ENCODE peak calls at places on chromosomes 6 and 20, in eight cellular contexts. Z, Y, Q, I, U, K, P and X are unnamed samples.

GRCh38 chr6:109059591-109060021 is 35.0 kb downstream of the SESN1 start:
- DNase-seq in Z (peak), Y (no peak), Q (no peak), I (no peak), U (no peak), K (no peak), P (no peak), X (no peak)

GRCh38 chr6:112150363-112150762 is 63.0 kb downstream of the FAM229B start:
- DNase-seq in Z (no peak), Y (no peak), Q (no peak), I (no peak), U (no peak), K (no peak), P (no peak), X (no peak)

GRCh38 chr6:26445934-26446667 is 5.8 kb downstream of the BTN3A3 start:
- DNase-seq in Z (no peak), Y (no peak), Q (no peak), I (no peak), U (no peak), K (no peak), P (no peak), X (no peak)

GRCh38 chr20:561437-562231 is 18.0 kb upstream of the CSNK2A1 start:
- DNase-seq in Z (peak), Y (peak), Q (peak), I (peak), U (peak), K (peak), P (no peak), X (no peak)

GRCh38 chr6:17881085-17881883 is 106.2 kb downstream of the KIF13A start:
- DNase-seq in Z (no peak), Y (no peak), Q (no peak), I (no peak), U (no peak), K (no peak), P (no peak), X (peak)

GRCh38 chr6:166567813-166568212 is 18.7 kb downstream of the RAMACL start:
- DNase-seq in Z (no peak), Y (no peak), Q (no peak), I (no peak), U (no peak), K (no peak), P (no peak), X (no peak)

GRCh38 chr6:168678588-168678987 is 237.6 kb downstream of the SMOC2 start:
- DNase-seq in Z (no peak), Y (no peak), Q (no peak), I (no peak), U (no peak), K (no peak), P (no peak), X (no peak)

GRCh38 chr20:35607003-35607735 is 8.5 kb upstream of the SPAG4 start:
- DNase-seq in Z (no peak), Y (no peak), Q (no peak), I (no peak), U (no peak), K (no peak), P (peak), X (no peak)

GRCh38 chr6:109212683-109213082 is 117.4 kb downstream of the CEP57L1 start:
- DNase-seq in Z (no peak), Y (no peak), Q (no peak), I (no peak), U (no peak), K (no peak), P (no peak), X (no peak)

GRCh38 chr6:119672725-119673124 is 323.2 kb upstream of the MAN1A1 start:
- DNase-seq in Z (no peak), Y (peak), Q (no peak), I (no peak), U (no peak), K (no peak), P (no peak), X (no peak)

GRCh38 chr6:86683132-86683908 is 254.0 kb upstream of the HTR1E start:
- DNase-seq in Z (no peak), Y (no peak), Q (no peak), I (no peak), U (no peak), K (no peak), P (no peak), X (no peak)

DNA sequence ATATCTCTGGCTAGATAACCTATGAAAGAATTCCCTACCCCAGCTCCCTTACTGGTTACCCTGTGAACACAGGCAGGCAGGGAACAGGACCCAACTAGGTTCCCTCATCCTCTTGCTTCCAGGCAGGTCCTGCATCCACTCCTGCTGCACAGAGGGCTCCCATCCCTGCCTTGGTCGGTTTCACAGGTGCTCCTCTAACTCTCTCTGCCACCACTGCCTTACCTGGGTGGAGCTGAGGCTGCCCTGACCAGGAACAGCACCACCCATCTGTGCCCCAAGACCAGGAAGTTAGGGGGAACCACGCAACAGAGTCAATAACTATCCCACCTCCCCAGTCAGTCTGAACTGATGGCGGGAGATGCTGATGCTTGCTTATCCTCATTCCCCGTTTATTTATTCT is 37.0 kb upstream of the HLA-A start:
- DNase-seq in Z (no peak), Y (no peak), Q (no peak), I (no peak), U (no peak), K (no peak), P (no peak), X (no peak)
- TF ChIP-seq CTCF in Z (no peak), Y (no peak), Q (no peak), I (no peak), U (no peak), K (no peak), P (no peak), X (no peak)

DNA sequence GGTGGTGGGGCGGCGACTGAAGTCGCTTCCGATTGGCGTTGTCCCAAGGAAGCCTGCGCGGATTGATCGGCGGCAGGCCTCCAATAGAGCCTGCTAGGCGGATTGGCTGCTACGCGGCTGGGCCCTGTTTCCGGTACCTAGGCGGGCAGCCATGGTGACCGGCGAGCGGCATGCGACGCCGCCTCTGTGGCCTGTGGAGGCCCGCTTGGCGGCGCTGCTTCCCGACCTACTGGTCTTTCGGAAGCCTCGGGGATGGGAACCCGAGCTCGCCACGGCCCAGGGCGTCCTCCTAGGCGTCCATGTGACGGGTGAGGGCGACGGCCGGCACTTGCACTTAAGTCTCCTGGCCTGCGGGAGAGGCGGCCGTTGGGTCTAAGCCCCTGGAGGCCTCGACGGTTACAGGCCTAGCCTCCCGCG is 28.1 kb downstream of the NFYA start:
- DNase-seq in Z (no peak), Y (peak), Q (no peak), I (no peak), U (no peak), K (no peak), P (peak), X (no peak)
- TF ChIP-seq CTCF in Z (no peak), Y (peak), Q (no peak), I (no peak), U (no peak), K (no peak), P (no peak), X (no peak)

DNA sequence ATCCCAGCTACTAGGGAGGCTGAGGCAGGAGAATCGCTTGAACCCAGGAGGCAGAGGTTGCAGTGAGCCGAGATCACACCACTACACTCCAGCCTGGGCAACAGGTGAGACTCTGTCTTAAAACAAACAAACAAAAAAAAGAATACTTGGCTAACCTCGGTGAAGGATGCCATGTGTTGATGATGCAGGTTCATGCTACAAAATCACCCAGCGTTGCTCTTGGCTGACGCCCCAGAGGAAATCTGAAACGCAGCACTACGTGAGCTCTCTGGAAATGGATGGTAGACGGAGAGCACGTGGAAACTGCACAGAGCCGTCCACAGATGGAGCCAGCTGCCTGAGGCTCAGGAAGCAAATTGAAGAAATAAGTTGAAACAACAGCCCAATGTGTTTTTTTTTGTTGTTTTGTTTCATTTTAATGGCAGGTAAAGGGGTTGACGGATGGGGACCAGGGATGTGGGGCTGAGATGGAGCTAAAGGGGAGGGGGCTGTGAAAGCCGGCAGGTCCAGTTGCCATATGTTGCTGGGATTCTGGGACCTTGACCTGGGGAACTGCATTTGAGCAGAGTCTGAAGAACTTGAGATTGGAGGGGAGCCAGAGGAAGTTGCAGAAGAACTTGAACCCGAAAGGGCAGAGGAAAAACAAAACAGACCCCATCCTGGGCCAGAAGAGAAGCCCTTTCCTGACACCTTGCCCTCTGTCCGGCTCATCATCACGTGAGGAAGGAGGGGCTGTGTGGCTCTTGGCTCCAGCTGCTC is 12.8 kb upstream of the MANBAL start:
- DNase-seq in Z (peak), Y (no peak), Q (peak), I (no peak), U (peak), K (no peak), P (no peak), X (peak)
- TF ChIP-seq CTCF in Z (peak), Y (no peak), Q (peak), I (peak), U (peak), K (no peak), P (peak), X (peak)

GRCh38 chr6:42217523-42218367 is at the start of gene MRPS10:
- DNase-seq in Z (peak), Y (peak), Q (peak), I (peak), U (peak), K (peak), P (peak), X (peak)
- TF ChIP-seq CTCF in Z (no peak), Y (no peak), Q (no peak), I (no peak), U (no peak), K (no peak), P (no peak), X (no peak)

GRCh38 chr6:34465551-34466241 is at the start of gene PACSIN1:
- DNase-seq in Z (no peak), Y (peak), Q (no peak), I (peak), U (no peak), K (peak), P (no peak), X (no peak)
- TF ChIP-seq CTCF in Z (no peak), Y (no peak), Q (no peak), I (no peak), U (no peak), K (no peak), P (no peak), X (no peak)

GRCh38 chr20:2914160-2914559 is 40.9 kb downstream of the PTPRA start:
- DNase-seq in Z (peak), Y (no peak), Q (no peak), I (no peak), U (no peak), K (no peak), P (no peak), X (no peak)

GRCh38 chr20:2918096-2919049 is 45.1 kb downstream of the PTPRA start:
- DNase-seq in Z (no peak), Y (no peak), Q (no peak), I (no peak), U (no peak), K (no peak), P (no peak), X (no peak)

GRCh38 chr20:2920473-2920872 is 47.2 kb downstream of the PTPRA start:
- DNase-seq in Z (no peak), Y (peak), Q (no peak), I (no peak), U (no peak), K (no peak), P (no peak), X (no peak)

GRCh38 chr20:2919518-2920245 is 46.4 kb downstream of the PTPRA start:
- DNase-seq in Z (no peak), Y (no peak), Q (no peak), I (no peak), U (no peak), K (no peak), P (no peak), X (no peak)

DNA sequence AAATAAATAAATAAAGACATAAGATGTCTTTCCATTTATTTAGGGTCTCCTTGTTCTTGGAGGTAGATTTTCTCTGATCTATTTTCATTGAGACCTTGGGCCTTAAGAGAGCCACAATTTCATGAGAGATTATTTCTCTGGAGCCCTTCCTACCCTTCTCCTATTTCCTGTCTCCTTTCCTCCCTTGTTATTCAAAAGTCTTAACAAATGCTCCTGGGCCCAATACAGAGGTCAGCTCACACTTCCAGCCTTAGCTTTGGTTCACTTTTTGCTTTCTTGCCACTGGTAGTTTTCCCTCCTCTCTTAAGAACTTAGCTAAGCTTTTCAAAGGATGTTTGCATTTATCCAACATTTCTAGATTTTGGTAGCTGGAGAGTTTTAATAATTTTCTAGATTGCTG is 44.0 kb downstream of the PTPRA start:
- DNase-seq in Z (no peak), Y (peak), Q (no peak), I (no peak), U (no peak), K (no peak), P (no peak), X (no peak)
- TF ChIP-seq CTCF in Z (no peak), Y (no peak), Q (no peak), I (no peak), U (no peak), K (no peak), P (no peak), X (no peak)